ENCODE peak calls at places on chromosomes 1 and 21, in four cellular contexts. Z, O, Q and S are unnamed samples.

GRCh38 chr21:40950970-40951369 is 104.0 kb upstream of the DSCAM start:
- DNase-seq in Z (no peak), O (no peak), Q (no peak), S (no peak)

GRCh38 chr1:46288485-46289133 is 14.8 kb downstream of the LRRC41 start:
- DNase-seq in Z (no peak), O (no peak), Q (peak; percentile 80), S (no peak)

GRCh38 chr1:229221106-229222019 is 49.5 kb upstream of the RAB4A start:
- DNase-seq in Z (no peak), O (peak; percentile 98), Q (no peak), S (no peak)

GRCh38 chr1:47031059-47031458 is 7.6 kb downstream of the CYP4X1 start:
- DNase-seq in Z (no peak), O (no peak), Q (peak; percentile 17), S (no peak)

GRCh38 chr1:183218981-183219621 is 33.0 kb downstream of the LAMC2 start:
- DNase-seq in Z (peak; percentile 38), O (no peak), Q (no peak), S (peak; percentile 27)

GRCh38 chr1:164592634-164593033 is 33.6 kb downstream of the PBX1 start:
- DNase-seq in Z (no peak), O (no peak), Q (no peak), S (no peak)

GRCh38 chr1:82517586-82517985 is 716.9 kb downstream of the ADGRL2 start:
- DNase-seq in Z (peak; percentile 65), O (no peak), Q (peak; percentile 14), S (no peak)

GRCh38 chr1:234368320-234369032 is 4.8 kb upstream of the COA6 start:
- DNase-seq in Z (no peak), O (no peak), Q (no peak), S (no peak)

GRCh38 chr1:12414444-12415238 is 184.8 kb downstream of the VPS13D start:
- DNase-seq in Z (no peak), O (no peak), Q (no peak), S (no peak)

GRCh38 chr21:45050786-45051489 is 23.4 kb upstream of the ADARB1 start:
- DNase-seq in Z (no peak), O (no peak), Q (peak; percentile 97), S (peak; percentile 73)

GRCh38 chr1:15426492-15427279 is 11.6 kb upstream of the CTRC start:
- DNase-seq in Z (no peak), O (no peak), Q (no peak), S (no peak)

GRCh38 chr1:241992734-241993133 is 6.2 kb downstream of the MAP1LC3C start:
- DNase-seq in Z (no peak), O (no peak), Q (peak; percentile 62), S (peak; percentile 3)

GRCh38 chr21:44089001-44089911 is 17.9 kb upstream of the PWP2 start:
- DNase-seq in Z (no peak), O (no peak), Q (no peak), S (no peak)

GRCh38 chr1:50841791-50842387 is 118.2 kb downstream of the FAF1 start:
- DNase-seq in Z (no peak), O (peak; percentile 5), Q (peak; percentile 70), S (no peak)

GRCh38 chr1:196306421-196306820 is 301.8 kb downstream of the KCNT2 start:
- DNase-seq in Z (no peak), O (no peak), Q (no peak), S (no peak)

GRCh38 chr1:15836772-15837669 is 10.5 kb upstream of the SPEN start:
- DNase-seq in Z (peak; percentile 62), O (no peak), Q (no peak), S (no peak)

GRCh38 chr21:42864812-42865211 is 14.5 kb downstream of the WDR4 start:
- DNase-seq in Z (no peak), O (no peak), Q (peak; percentile 24), S (no peak)

GRCh38 chr21:34888569-34889286 is 160.4 kb downstream of the RUNX1 start:
- DNase-seq in Z (peak; percentile 96), O (peak; percentile 90), Q (peak; percentile 98), S (peak; percentile 88)

GRCh38 chr1:204568576-204569206 is 52.5 kb downstream of the MDM4 start:
- DNase-seq in Z (no peak), O (no peak), Q (no peak), S (no peak)

GRCh38 chr1:43351421-43352350 is 7.1 kb upstream of the CDC20 start:
- DNase-seq in Z (no peak), O (peak; percentile 40), Q (no peak), S (no peak)

GRCh38 chr1:31318146-31318545 is 21.3 kb downstream of the ZCCHC17 start:
- DNase-seq in Z (no peak), O (peak; percentile 21), Q (no peak), S (no peak)

GRCh38 chr1:106480629-106481028 is 575.8 kb upstream of the PRMT6 start:
- DNase-seq in Z (no peak), O (no peak), Q (no peak), S (no peak)

GRCh38 chr1:35546614-35547013 is 10.6 kb downstream of the KIAA0319L start:
- DNase-seq in Z (no peak), O (no peak), Q (no peak), S (no peak)

GRCh38 chr1:64631346-64632052 is 113.4 kb upstream of the RAVER2 start:
- DNase-seq in Z (no peak), O (no peak), Q (no peak), S (peak; percentile 37)

GRCh38 chr1:23581219-23581618 is 21.9 kb upstream of the ID3 start:
- DNase-seq in Z (peak; percentile 84), O (no peak), Q (no peak), S (no peak)

GRCh38 chr1:210089848-210090247 is 142.7 kb upstream of the SERTAD4 start:
- DNase-seq in Z (no peak), O (no peak), Q (peak; percentile 5), S (peak; percentile 14)

GRCh38 chr1:202181586-202181985 is 12.0 kb upstream of the LGR6 start:
- DNase-seq in Z (no peak), O (no peak), Q (no peak), S (no peak)
- H3K27me3 ChIP-seq in Z (no peaks in the 10 kb centered on the region), O (peaks cover 36% of the 10 kb centered on the region), Q (peaks cover 12% of the 10 kb centered on the region), S (peaks cover 3% of the 10 kb centered on the region)

GRCh38 chr1:62689524-62689923 is 1.3 kb upstream of the DOCK7 start:
- DNase-seq in Z (no peak), O (peak; percentile 77), Q (peak; percentile 89), S (peak; percentile 21)
- H3K4me3 ChIP-seq in Z (no peak overlapping the region), O (peak overlapping the region; percentile 100), Q (peak overlapping the region; percentile 89), S (peak overlapping the region; percentile 76)

GRCh38 chr1:29830383-29830782 is 594.1 kb downstream of the PTPRU start:
- DNase-seq in Z (no peak), O (no peak), Q (no peak), S (no peak)
- H3K4me1 ChIP-seq in Z (no peaks in the 10 kb centered on the region), O (no peaks in the 10 kb centered on the region), Q (no peaks in the 10 kb centered on the region), S (no peaks in the 10 kb centered on the region)

GRCh38 chr1:156402621-156403020 is 33.6 kb downstream of the RHBG start:
- DNase-seq in Z (no peak), O (no peak), Q (no peak), S (no peak)

GRCh38 chr1:156400191-156400920 is 31.3 kb downstream of the RHBG start:
- DNase-seq in Z (no peak), O (no peak), Q (no peak), S (no peak)

GRCh38 chr1:156401681-156402081 is 32.7 kb downstream of the RHBG start:
- DNase-seq in Z (no peak), O (no peak), Q (no peak), S (no peak)

GRCh38 chr1:156399355-156400125 is 30.5 kb downstream of the RHBG start:
- DNase-seq in Z (no peak), O (no peak), Q (no peak), S (no peak)

GRCh38 chr1:156401175-156401574 is 32.2 kb downstream of the RHBG start:
- DNase-seq in Z (no peak), O (no peak), Q (no peak), S (no peak)
- H3K27me3 ChIP-seq in Z (peaks cover 19% of the 10 kb centered on the region), O (peaks cover 43% of the 10 kb centered on the region), Q (peaks cover 43% of the 10 kb centered on the region), S (peaks cover 13% of the 10 kb centered on the region)

GRCh38 chr1:109960745-109961094 is 23.8 kb upstream of the AHCYL1 start:
- DNase-seq in Z (no peak), O (no peak), Q (no peak), S (no peak)
- H3K4me3 ChIP-seq in Z (no peak overlapping the region), O (peak overlapping the region; percentile 23), Q (no peak overlapping the region), S (no peak overlapping the region)